ENCODE peak calls at places on chromosome 1, in seven cellular contexts. N, G, F, E, J, I and P are unnamed samples.

GRCh38 chr1:11280719-11281376 is 7.8 kb downstream of the UBIAD1 start:
- DNase-seq in N (no peak), G (no peak), F (no peak), E (no peak), J (no peak), I (no peak), P (peak; percentile 63)

GRCh38 chr1:156104861-156105546 is 9.5 kb upstream of the LMNA start:
- DNase-seq in N (no peak), G (no peak), F (no peak), E (peak; percentile 75), J (peak; percentile 66), I (no peak), P (no peak)

GRCh38 chr1:11858613-11858967 is at the start of gene NPPB:
- DNase-seq in N (no peak), G (no peak), F (no peak), E (no peak), J (no peak), I (no peak), P (no peak)

GRCh38 chr1:94025383-94026340 is 95.3 kb downstream of the ABCA4 start:
- DNase-seq in N (peak; percentile 62), G (peak; percentile 73), F (peak; percentile 61), E (peak; percentile 87), J (no peak), I (no peak), P (no peak)

GRCh38 chr1:104720701-104721100 is 971.0 kb downstream of the AMY1C start:
- DNase-seq in N (no peak), G (no peak), F (no peak), E (no peak), J (no peak), I (no peak), P (no peak)

GRCh38 chr1:208535518-208535917 is 291.3 kb upstream of the PLXNA2 start:
- DNase-seq in N (no peak), G (no peak), F (no peak), E (no peak), J (no peak), I (no peak), P (no peak)

GRCh38 chr1:41466146-41466545 is 18.3 kb downstream of the EDN2 start:
- DNase-seq in N (no peak), G (no peak), F (no peak), E (no peak), J (no peak), I (no peak), P (no peak)

GRCh38 chr1:239098400-239099037 is 287.8 kb upstream of the CHRM3 start:
- DNase-seq in N (no peak), G (no peak), F (no peak), E (no peak), J (no peak), I (no peak), P (no peak)

GRCh38 chr1:92538048-92538412 is 51.3 kb upstream of the GFI1 start:
- DNase-seq in N (no peak), G (peak; percentile 60), F (no peak), E (peak; percentile 11), J (no peak), I (no peak), P (no peak)

GRCh38 chr1:944341-945325 is 14.4 kb downstream of the NOC2L start:
- DNase-seq in N (no peak), G (peak; percentile 33), F (no peak), E (peak; percentile 93), J (peak; percentile 92), I (no peak), P (no peak)

GRCh38 chr1:24393892-24394291 is 19.7 kb downstream of the STPG1 start:
- DNase-seq in N (no peak), G (peak; percentile 83), F (peak; percentile 42), E (peak; percentile 57), J (no peak), I (no peak), P (no peak)

GRCh38 chr1:206929509-206929908 is 7.8 kb upstream of the FCMR start:
- DNase-seq in N (no peak), G (no peak), F (no peak), E (no peak), J (no peak), I (no peak), P (peak; percentile 37)

GRCh38 chr1:43545686-43546387 is 15.2 kb downstream of the PTPRF start:
- DNase-seq in N (no peak), G (peak; percentile 18), F (no peak), E (peak; percentile 73), J (peak; percentile 55), I (no peak), P (no peak)

GRCh38 chr1:204592246-204592948 is 76.2 kb downstream of the MDM4 start:
- DNase-seq in N (no peak), G (no peak), F (no peak), E (no peak), J (no peak), I (no peak), P (no peak)

GRCh38 chr1:75136158-75136815 is 2.1 kb downstream of the LHX8 start:
- DNase-seq in N (no peak), G (no peak), F (no peak), E (no peak), J (no peak), I (no peak), P (no peak)

GRCh38 chr1:177124578-177125278 is 39.8 kb downstream of the ASTN1 start:
- DNase-seq in N (no peak), G (no peak), F (no peak), E (no peak), J (no peak), I (no peak), P (no peak)

GRCh38 chr1:178536329-178536728 is 23.4 kb downstream of the TEX35 start:
- DNase-seq in N (no peak), G (no peak), F (no peak), E (no peak), J (no peak), I (no peak), P (no peak)

GRCh38 chr1:24233684-24234600 is 46.9 kb upstream of the IFNLR1 start:
- DNase-seq in N (no peak), G (peak; percentile 15), F (no peak), E (peak; percentile 23), J (no peak), I (no peak), P (no peak)